ENCODE peak calls at places on chromosome 7, in eight cellular contexts. One of them, this sample, is unnamed.

GRCh38 chr7:23373151-23374004 is 74.2 kb downstream of the MALSU1 start:
- DNase-seq in choroid plexus epithelial cell: no peak
- DNase-seq in GM23338: no peak
- DNase-seq in fibroblast of mammary gland: peak
- DNase-seq in kidney epithelial cell: no peak
- DNase-seq in SK-N-SH: no peak
- DNase-seq in PC-9: no peak
- DNase-seq in brain microvascular endothelial cell: no peak
- DNase-seq in this sample: peak

GRCh38 chr7:95549818-95550529 is 46.3 kb downstream of the PDK4 start:
- DNase-seq in choroid plexus epithelial cell: peak
- DNase-seq in GM23338: no peak
- DNase-seq in fibroblast of mammary gland: peak
- DNase-seq in kidney epithelial cell: peak
- DNase-seq in SK-N-SH: no peak
- DNase-seq in PC-9: peak
- DNase-seq in brain microvascular endothelial cell: peak
- DNase-seq in this sample: peak

GRCh38 chr7:141202540-141202939 is 128.7 kb downstream of the TMEM178B start:
- DNase-seq in choroid plexus epithelial cell: no peak
- DNase-seq in GM23338: no peak
- DNase-seq in fibroblast of mammary gland: no peak
- DNase-seq in kidney epithelial cell: no peak
- DNase-seq in SK-N-SH: no peak
- DNase-seq in PC-9: no peak
- DNase-seq in brain microvascular endothelial cell: no peak
- DNase-seq in this sample: no peak

GRCh38 chr7:38232475-38233366 is 40.7 kb downstream of the TARP start:
- DNase-seq in choroid plexus epithelial cell: peak
- DNase-seq in GM23338: no peak
- DNase-seq in fibroblast of mammary gland: peak
- DNase-seq in kidney epithelial cell: no peak
- DNase-seq in SK-N-SH: no peak
- DNase-seq in PC-9: no peak
- DNase-seq in brain microvascular endothelial cell: peak
- DNase-seq in this sample: peak

GRCh38 chr7:105320896-105321295 is 67.8 kb downstream of the SRPK2 start:
- DNase-seq in choroid plexus epithelial cell: no peak
- DNase-seq in GM23338: no peak
- DNase-seq in fibroblast of mammary gland: no peak
- DNase-seq in kidney epithelial cell: no peak
- DNase-seq in SK-N-SH: no peak
- DNase-seq in PC-9: no peak
- DNase-seq in brain microvascular endothelial cell: no peak
- DNase-seq in this sample: no peak

GRCh38 chr7:43954524-43955228 is 28.4 kb downstream of the UBE2D4 start:
- DNase-seq in choroid plexus epithelial cell: peak
- DNase-seq in GM23338: peak
- DNase-seq in fibroblast of mammary gland: peak
- DNase-seq in kidney epithelial cell: peak
- DNase-seq in SK-N-SH: peak
- DNase-seq in PC-9: peak
- DNase-seq in brain microvascular endothelial cell: peak
- DNase-seq in this sample: peak

GRCh38 chr7:34133983-34134782 is 228.8 kb downstream of the BMPER start:
- DNase-seq in choroid plexus epithelial cell: peak
- DNase-seq in GM23338: peak
- DNase-seq in fibroblast of mammary gland: peak
- DNase-seq in kidney epithelial cell: peak
- DNase-seq in SK-N-SH: peak
- DNase-seq in PC-9: no peak
- DNase-seq in brain microvascular endothelial cell: peak
- DNase-seq in this sample: peak

GRCh38 chr7:77328669-77329068 is 87.5 kb downstream of the GSAP start:
- DNase-seq in choroid plexus epithelial cell: peak
- DNase-seq in GM23338: no peak
- DNase-seq in fibroblast of mammary gland: peak
- DNase-seq in kidney epithelial cell: no peak
- DNase-seq in SK-N-SH: no peak
- DNase-seq in PC-9: no peak
- DNase-seq in brain microvascular endothelial cell: no peak
- DNase-seq in this sample: peak

GRCh38 chr7:128883622-128884549 is 21.2 kb downstream of the ATP6V1F start:
- DNase-seq in choroid plexus epithelial cell: peak
- DNase-seq in GM23338: peak
- DNase-seq in fibroblast of mammary gland: peak
- DNase-seq in kidney epithelial cell: no peak
- DNase-seq in SK-N-SH: peak
- DNase-seq in PC-9: no peak
- DNase-seq in brain microvascular endothelial cell: peak
- DNase-seq in this sample: peak

GRCh38 chr7:47260270-47260669 is 321.6 kb downstream of the TNS3 start:
- DNase-seq in choroid plexus epithelial cell: no peak
- DNase-seq in GM23338: no peak
- DNase-seq in fibroblast of mammary gland: no peak
- DNase-seq in kidney epithelial cell: no peak
- DNase-seq in SK-N-SH: no peak
- DNase-seq in PC-9: no peak
- DNase-seq in brain microvascular endothelial cell: no peak
- DNase-seq in this sample: no peak

GRCh38 chr7:66146701-66147100 is 32.1 kb downstream of the CRCP start:
- DNase-seq in choroid plexus epithelial cell: peak
- DNase-seq in GM23338: no peak
- DNase-seq in fibroblast of mammary gland: peak
- DNase-seq in kidney epithelial cell: no peak
- DNase-seq in SK-N-SH: peak
- DNase-seq in PC-9: no peak
- DNase-seq in brain microvascular endothelial cell: no peak
- DNase-seq in this sample: peak

GRCh38 chr7:75639893-75640600 is 98.7 kb downstream of the HIP1 start:
- DNase-seq in choroid plexus epithelial cell: no peak
- DNase-seq in GM23338: no peak
- DNase-seq in fibroblast of mammary gland: no peak
- DNase-seq in kidney epithelial cell: no peak
- DNase-seq in SK-N-SH: no peak
- DNase-seq in PC-9: no peak
- DNase-seq in brain microvascular endothelial cell: no peak
- DNase-seq in this sample: no peak

GRCh38 chr7:149714910-149715471 is 58.4 kb downstream of the ZNF467 start:
- DNase-seq in choroid plexus epithelial cell: no peak
- DNase-seq in GM23338: no peak
- DNase-seq in fibroblast of mammary gland: no peak
- DNase-seq in kidney epithelial cell: no peak
- DNase-seq in SK-N-SH: no peak
- DNase-seq in PC-9: no peak
- DNase-seq in brain microvascular endothelial cell: no peak
- DNase-seq in this sample: peak

GRCh38 chr7:49775065-49775948 is 1.9 kb downstream of the VWC2 start:
- DNase-seq in choroid plexus epithelial cell: no peak
- DNase-seq in GM23338: peak
- DNase-seq in fibroblast of mammary gland: no peak
- DNase-seq in kidney epithelial cell: no peak
- DNase-seq in SK-N-SH: peak
- DNase-seq in PC-9: no peak
- DNase-seq in brain microvascular endothelial cell: no peak
- DNase-seq in this sample: no peak

GRCh38 chr7:37284805-37285211 is 163.9 kb downstream of the ELMO1 start:
- DNase-seq in choroid plexus epithelial cell: peak
- DNase-seq in GM23338: peak
- DNase-seq in fibroblast of mammary gland: peak
- DNase-seq in kidney epithelial cell: no peak
- DNase-seq in SK-N-SH: peak
- DNase-seq in PC-9: no peak
- DNase-seq in brain microvascular endothelial cell: peak
- DNase-seq in this sample: no peak

GRCh38 chr7:97025983-97026704 is 1.5 kb upstream of the DLX5 start:
- DNase-seq in choroid plexus epithelial cell: peak
- DNase-seq in GM23338: peak
- DNase-seq in fibroblast of mammary gland: no peak
- DNase-seq in kidney epithelial cell: no peak
- DNase-seq in SK-N-SH: no peak
- DNase-seq in PC-9: no peak
- DNase-seq in brain microvascular endothelial cell: no peak
- DNase-seq in this sample: no peak

GRCh38 chr7:128030999-128031681 is at the start of gene LRRC4:
- DNase-seq in choroid plexus epithelial cell: peak
- DNase-seq in GM23338: peak
- DNase-seq in fibroblast of mammary gland: peak
- DNase-seq in kidney epithelial cell: no peak
- DNase-seq in SK-N-SH: peak
- DNase-seq in PC-9: no peak
- DNase-seq in brain microvascular endothelial cell: no peak
- DNase-seq in this sample: peak

GRCh38 chr7:44282601-44283171 is 42.7 kb downstream of the CAMK2B start:
- DNase-seq in choroid plexus epithelial cell: no peak
- DNase-seq in GM23338: no peak
- DNase-seq in fibroblast of mammary gland: no peak
- DNase-seq in kidney epithelial cell: no peak
- DNase-seq in SK-N-SH: peak
- DNase-seq in PC-9: no peak
- DNase-seq in brain microvascular endothelial cell: no peak
- DNase-seq in this sample: no peak

GRCh38 chr7:70463332-70463938 is 668.5 kb upstream of the GALNT17 start:
- DNase-seq in choroid plexus epithelial cell: no peak
- DNase-seq in GM23338: no peak
- DNase-seq in fibroblast of mammary gland: no peak
- DNase-seq in kidney epithelial cell: no peak
- DNase-seq in SK-N-SH: no peak
- DNase-seq in PC-9: no peak
- DNase-seq in brain microvascular endothelial cell: no peak
- DNase-seq in this sample: no peak

GRCh38 chr7:30276203-30276900 is 8.0 kb upstream of the ZNRF2 start:
- DNase-seq in choroid plexus epithelial cell: peak
- DNase-seq in GM23338: peak
- DNase-seq in fibroblast of mammary gland: peak
- DNase-seq in kidney epithelial cell: no peak
- DNase-seq in SK-N-SH: peak
- DNase-seq in PC-9: no peak
- DNase-seq in brain microvascular endothelial cell: peak
- DNase-seq in this sample: peak

GRCh38 chr7:471866-472639 is 47.6 kb downstream of the PDGFA start:
- DNase-seq in choroid plexus epithelial cell: peak
- DNase-seq in GM23338: no peak
- DNase-seq in fibroblast of mammary gland: peak
- DNase-seq in kidney epithelial cell: peak
- DNase-seq in SK-N-SH: no peak
- DNase-seq in PC-9: no peak
- DNase-seq in brain microvascular endothelial cell: peak
- DNase-seq in this sample: peak

GRCh38 chr7:84372155-84372621 is 177.6 kb upstream of the SEMA3A start:
- DNase-seq in choroid plexus epithelial cell: peak
- DNase-seq in GM23338: no peak
- DNase-seq in fibroblast of mammary gland: peak
- DNase-seq in kidney epithelial cell: peak
- DNase-seq in SK-N-SH: no peak
- DNase-seq in PC-9: no peak
- DNase-seq in brain microvascular endothelial cell: peak
- DNase-seq in this sample: peak
- H3K4me3 ChIP-seq in choroid plexus epithelial cell: no peak
- H3K4me3 ChIP-seq in GM23338: no peak
- H3K4me3 ChIP-seq in fibroblast of mammary gland: no peak
- H3K4me3 ChIP-seq in kidney epithelial cell: no peak
- H3K4me3 ChIP-seq in SK-N-SH: no peak
- H3K4me3 ChIP-seq in PC-9: no peak
- H3K4me3 ChIP-seq in brain microvascular endothelial cell: no peak
- H3K4me3 ChIP-seq in this sample: no peak

DNA sequence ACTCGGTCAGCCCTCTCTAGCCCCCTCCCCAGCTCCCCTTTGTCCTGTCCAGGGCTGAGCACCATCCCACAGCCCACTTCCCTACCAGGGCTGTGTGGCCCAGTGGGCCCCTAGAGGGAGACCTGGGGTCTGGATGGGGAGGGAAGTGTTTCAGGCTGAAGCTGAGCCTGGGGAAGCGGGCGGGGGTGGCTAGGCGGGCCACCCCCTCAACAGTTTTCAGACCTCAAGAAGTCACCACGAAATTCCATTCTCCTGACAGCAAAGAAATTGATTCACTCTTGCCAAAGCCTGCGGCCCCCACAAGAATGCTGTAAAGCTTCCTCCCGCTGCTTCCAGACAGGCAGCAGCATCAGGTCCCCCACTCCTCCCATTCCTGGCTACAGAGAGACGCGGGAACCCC is 2.6 kb upstream of the LFNG start:
- DNase-seq in choroid plexus epithelial cell: peak
- DNase-seq in GM23338: peak
- DNase-seq in fibroblast of mammary gland: peak
- DNase-seq in kidney epithelial cell: peak
- DNase-seq in SK-N-SH: no peak
- DNase-seq in PC-9: peak
- DNase-seq in brain microvascular endothelial cell: peak
- DNase-seq in this sample: peak
- TF ChIP-seq CTCF in choroid plexus epithelial cell: peak
- TF ChIP-seq CTCF in GM23338: no peak
- TF ChIP-seq CTCF in fibroblast of mammary gland: no peak
- TF ChIP-seq CTCF in kidney epithelial cell: peak
- TF ChIP-seq CTCF in SK-N-SH: peak
- TF ChIP-seq CTCF in PC-9: no peak
- TF ChIP-seq CTCF in brain microvascular endothelial cell: peak
- TF ChIP-seq CTCF in this sample: peak

GRCh38 chr7:157432541-157432956 is 95.7 kb downstream of the DNAJB6 start:
- DNase-seq in choroid plexus epithelial cell: peak
- DNase-seq in GM23338: peak
- DNase-seq in fibroblast of mammary gland: peak
- DNase-seq in kidney epithelial cell: peak
- DNase-seq in SK-N-SH: peak
- DNase-seq in PC-9: no peak
- DNase-seq in brain microvascular endothelial cell: peak
- DNase-seq in this sample: peak
- H3K4me3 ChIP-seq in choroid plexus epithelial cell: peak
- H3K4me3 ChIP-seq in GM23338: peak
- H3K4me3 ChIP-seq in fibroblast of mammary gland: peak
- H3K4me3 ChIP-seq in kidney epithelial cell: no peak
- H3K4me3 ChIP-seq in SK-N-SH: no peak
- H3K4me3 ChIP-seq in PC-9: no peak
- H3K4me3 ChIP-seq in brain microvascular endothelial cell: no peak
- H3K4me3 ChIP-seq in this sample: peak

DNA sequence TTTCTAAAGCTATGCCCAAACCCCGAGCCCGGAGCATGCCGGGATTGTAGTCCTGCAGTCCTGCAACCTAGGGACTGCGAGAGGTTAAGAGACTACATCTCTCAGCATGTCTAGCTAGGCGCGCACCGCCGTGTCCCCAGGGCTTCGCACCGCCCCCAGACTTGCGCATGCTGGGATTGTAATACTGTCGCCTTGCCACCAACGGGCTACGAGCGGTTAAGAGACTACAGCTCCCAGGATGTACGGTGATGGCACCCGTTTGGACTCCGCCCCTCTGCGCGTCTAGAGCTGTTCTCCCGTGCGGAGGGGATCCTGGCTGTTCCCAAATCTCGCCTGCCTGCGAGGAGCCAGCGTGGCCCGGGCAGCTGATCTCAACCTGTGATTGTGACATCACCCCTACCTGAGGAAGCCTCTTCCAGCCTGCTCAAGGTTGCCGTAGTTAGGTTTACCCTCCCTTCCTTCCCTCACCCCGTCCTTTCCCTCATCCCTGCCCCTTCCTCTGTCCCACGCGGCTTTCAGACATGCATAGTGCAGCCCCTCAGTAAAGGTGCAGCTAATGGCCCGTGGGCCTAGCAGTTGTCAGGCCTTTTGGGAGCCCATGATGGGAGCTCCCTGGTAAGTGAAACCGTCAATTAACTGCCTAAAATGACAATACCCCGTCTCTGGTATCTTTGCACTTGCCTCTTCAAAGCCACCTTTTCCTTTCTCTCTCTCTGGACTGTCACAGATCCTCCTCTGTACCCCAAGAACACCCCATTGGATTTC is 6.3 kb upstream of the ZNF736 start:
- DNase-seq in choroid plexus epithelial cell: peak
- DNase-seq in GM23338: peak
- DNase-seq in fibroblast of mammary gland: peak
- DNase-seq in kidney epithelial cell: peak
- DNase-seq in SK-N-SH: peak
- DNase-seq in PC-9: peak
- DNase-seq in brain microvascular endothelial cell: peak
- DNase-seq in this sample: peak
- TF ChIP-seq CTCF in choroid plexus epithelial cell: no peak
- TF ChIP-seq CTCF in GM23338: no peak
- TF ChIP-seq CTCF in fibroblast of mammary gland: no peak
- TF ChIP-seq CTCF in kidney epithelial cell: no peak
- TF ChIP-seq CTCF in SK-N-SH: no peak
- TF ChIP-seq CTCF in PC-9: no peak
- TF ChIP-seq CTCF in brain microvascular endothelial cell: no peak
- TF ChIP-seq CTCF in this sample: no peak